ENCODE peak calls at places on chromosomes 6 and 20, in four cellular contexts. H is fibroblast of the aortic adventitia, K is HFF-Myc, A is fibroblast of lung. B is an unnamed sample.

GRCh38 chr6:156348376-156348775 is 428.8 kb upstream of the ARID1B start:
- DNase-seq in H (no peak), K (no peak), A (no peak), B (no peak)

GRCh38 chr6:21045135-21045616 is 510.9 kb downstream of the CDKAL1 start:
- DNase-seq in H (peak; percentile 53), K (no peak), A (peak; percentile 77), B (peak; percentile 67)

GRCh38 chr6:82144007-82144851 is 103.3 kb downstream of the IBTK start:
- DNase-seq in H (peak; percentile 94), K (peak; percentile 93), A (peak; percentile 98), B (peak; percentile 86)

GRCh38 chr20:43752051-43752360 is 25.2 kb upstream of the GTSF1L start:
- DNase-seq in H (no peak), K (no peak), A (no peak), B (no peak)

GRCh38 chr6:13767121-13767794 is 47.1 kb downstream of the MCUR1 start:
- DNase-seq in H (peak; percentile 57), K (no peak), A (peak; percentile 44), B (no peak)

GRCh38 chr6:3835055-3835731 is 14.0 kb upstream of the FAM50B start:
- DNase-seq in H (peak; percentile 65), K (no peak), A (no peak), B (no peak)

GRCh38 chr20:53769041-53769440 is 175.4 kb upstream of the ZNF217 start:
- DNase-seq in H (no peak), K (no peak), A (no peak), B (no peak)

GRCh38 chr6:149046164-149046821 is 271.2 kb upstream of the TAB2 start:
- DNase-seq in H (no peak), K (no peak), A (no peak), B (no peak)

GRCh38 chr6:44489912-44490604 is 102.6 kb downstream of the CDC5L start:
- DNase-seq in H (peak; percentile 99), K (peak; percentile 96), A (peak; percentile 99), B (peak; percentile 87)

GRCh38 chr6:136921936-136922679 is at the start of gene SLC35D3:
- DNase-seq in H (no peak), K (no peak), A (peak; percentile 28), B (no peak)

GRCh38 chr6:71383891-71384489 is 95.4 kb downstream of the OGFRL1 start:
- DNase-seq in H (peak; percentile 86), K (no peak), A (peak; percentile 49), B (no peak)

GRCh38 chr20:43971233-43971632 is 56.6 kb downstream of the TOX2 start:
- DNase-seq in H (no peak), K (no peak), A (no peak), B (no peak)

GRCh38 chr6:145813285-145814034 is 1.1 kb downstream of the FBXO30 start:
- DNase-seq in H (peak; percentile 73), K (no peak), A (peak; percentile 71), B (no peak)

GRCh38 chr6:40482532-40482931 is 104.6 kb downstream of the LRFN2 start:
- DNase-seq in H (no peak), K (no peak), A (no peak), B (no peak)

GRCh38 chr6:47478233-47479155 is 905 bp downstream of the CD2AP start:
- DNase-seq in H (peak; percentile 35), K (no peak), A (peak; percentile 36), B (no peak)

GRCh38 chr6:1623769-1624070 is 14.0 kb downstream of the FOXC1 start:
- DNase-seq in H (no peak), K (no peak), A (no peak), B (no peak)
- H3K4me3 ChIP-seq in H (peak overlapping the region; percentile 76), K (no peak overlapping the region), A (no peak overlapping the region), B (no peak overlapping the region)

DNA sequence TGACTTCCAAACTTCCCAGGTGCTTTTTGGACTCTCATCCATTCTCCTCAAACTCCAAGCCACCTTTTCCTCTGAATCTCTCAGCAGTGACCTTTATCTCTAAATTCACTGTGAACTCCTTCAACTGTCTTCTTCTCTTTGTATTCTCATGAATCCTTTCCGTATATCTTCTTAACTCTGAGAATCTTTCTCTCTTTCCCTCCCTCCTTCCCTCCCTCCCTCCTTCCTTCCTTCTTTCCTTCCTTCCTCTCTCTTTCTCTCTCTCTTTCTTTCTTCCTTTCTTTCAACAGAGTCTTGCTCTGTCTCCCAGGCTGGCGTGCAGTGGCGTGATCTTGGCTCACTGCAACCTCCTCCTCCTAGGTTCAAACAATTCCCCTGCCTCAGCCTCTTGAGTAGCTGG is 4.3 kb upstream of the PRELID3B start:
- DNase-seq in H (no peak), K (no peak), A (no peak), B (no peak)
- TF ChIP-seq CTCF in H (no peak), K (no peak), A (no peak), B (no peak)

GRCh38 chr20:31813611-31814010 is 5.5 kb upstream of the MYLK2 start:
- DNase-seq in H (no peak), K (no peak), A (no peak), B (no peak)
- H3K4me3 ChIP-seq in H (no peak overlapping the region), K (no peak overlapping the region), A (no peak overlapping the region), B (no peak overlapping the region)

DNA sequence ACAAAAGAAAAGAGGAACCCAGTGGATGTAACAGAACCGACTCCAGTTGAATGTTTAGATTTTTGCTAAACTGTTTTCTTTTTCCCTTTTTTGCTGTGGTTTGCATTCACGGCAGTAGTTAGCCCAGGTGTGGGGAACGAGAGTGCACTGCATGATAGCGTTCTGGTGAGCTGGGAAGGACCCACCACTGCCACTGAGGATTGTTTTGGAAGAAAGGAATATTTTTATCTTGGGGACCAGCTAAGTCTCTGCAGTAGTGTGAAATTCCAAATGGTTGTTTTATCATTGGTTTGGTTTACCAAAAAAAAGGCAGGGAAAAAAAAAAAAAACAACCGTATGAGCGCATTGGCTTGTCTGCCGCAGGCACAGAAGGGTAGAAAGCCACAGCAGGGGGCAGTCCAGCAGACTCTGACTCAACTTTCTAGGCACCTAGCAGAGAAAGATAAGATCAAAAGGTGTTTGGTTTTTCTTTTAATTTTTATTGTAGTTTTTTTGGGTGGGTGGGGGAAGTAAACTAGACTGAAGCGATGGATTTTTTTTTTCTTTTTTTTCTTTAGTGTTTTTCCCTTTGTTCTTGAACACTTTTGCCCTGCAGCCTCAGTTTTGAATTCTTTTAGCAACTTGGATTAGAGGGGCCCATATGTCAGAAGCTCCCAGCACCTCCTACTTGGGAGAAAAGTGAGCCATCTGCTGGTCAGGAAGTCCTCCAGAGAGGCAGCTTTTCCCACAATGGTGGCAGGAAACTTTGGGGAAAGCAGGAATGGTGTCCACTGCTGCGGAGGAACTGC is 13.5 kb upstream of the RAB5IF start:
- DNase-seq in H (peak; percentile 56), K (no peak), A (no peak), B (no peak)
- TF ChIP-seq CTCF in H (peak; percentile 49), K (peak; percentile 55), A (peak; percentile 27), B (peak; percentile 29)

GRCh38 chr6:33577106-33577535 is 3.0 kb downstream of the BAK1 start:
- DNase-seq in H (no peak), K (no peak), A (no peak), B (no peak)
- H3K4me3 ChIP-seq in H (no peak overlapping the region), K (no peak overlapping the region), A (no peak overlapping the region), B (no peak overlapping the region)

DNA sequence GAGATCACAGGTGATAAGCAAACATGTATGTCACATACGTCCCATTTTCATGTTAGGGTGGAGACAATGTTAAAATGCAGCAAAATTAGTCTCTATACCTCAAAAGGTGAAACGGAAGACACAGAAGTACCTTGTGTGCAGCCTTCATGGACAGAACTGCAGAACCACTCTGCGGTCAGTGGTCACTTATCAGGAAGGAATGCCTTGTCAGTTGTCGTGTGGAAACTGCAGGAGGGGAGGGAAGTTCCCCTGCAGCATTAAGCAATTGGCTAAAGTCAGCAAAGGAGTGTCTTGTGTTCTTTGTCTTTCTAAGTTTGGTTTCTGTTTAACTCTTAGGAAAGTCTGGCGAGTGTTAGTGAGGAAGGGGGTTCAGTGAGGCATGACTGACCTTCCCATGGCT is 6.5 kb upstream of the GABRR2 start:
- DNase-seq in H (no peak), K (no peak), A (no peak), B (no peak)
- TF ChIP-seq CTCF in H (no peak), K (no peak), A (no peak), B (no peak)

DNA sequence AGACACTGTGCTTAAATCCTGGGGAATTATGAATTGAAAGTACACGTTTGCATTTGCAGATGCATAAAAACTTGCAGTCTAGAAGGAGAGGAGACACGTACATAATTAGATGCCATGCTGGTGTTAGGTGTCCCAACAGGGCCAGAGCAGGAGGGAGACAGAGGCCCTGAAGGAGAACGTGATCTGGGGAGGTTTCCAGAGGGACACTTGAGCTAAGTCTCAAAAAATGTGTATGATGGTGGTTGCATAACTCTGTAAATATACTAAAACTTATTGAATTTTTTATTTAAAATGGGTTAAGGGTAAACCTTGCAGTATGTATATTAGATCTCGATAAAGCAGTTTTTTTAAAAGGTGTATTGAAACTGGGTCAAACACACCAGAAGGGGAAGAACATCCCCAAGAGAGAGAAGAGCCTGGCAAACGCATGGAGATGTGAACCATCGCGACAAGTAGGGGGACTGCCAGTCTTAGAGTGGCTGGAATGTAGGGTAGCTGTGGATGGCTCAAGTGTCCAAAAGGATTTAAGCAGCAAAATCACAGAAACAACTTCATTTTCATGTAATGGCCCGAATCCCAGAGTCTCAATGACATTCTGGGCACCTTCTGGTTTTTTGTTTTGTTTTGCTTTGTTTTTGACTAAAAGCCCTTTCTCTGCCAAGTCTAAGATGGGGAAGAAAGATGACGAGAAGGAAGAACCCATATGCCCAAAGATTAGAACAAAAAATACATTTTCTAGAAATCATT is 15.3 kb downstream of the TRAF3IP2 start:
- DNase-seq in H (no peak), K (no peak), A (no peak), B (no peak)
- H3K4me3 ChIP-seq in H (no peak overlapping the region), K (no peak overlapping the region), A (no peak overlapping the region), B (no peak overlapping the region)

GRCh38 chr6:138945354-138945753 is 42.7 kb downstream of the REPS1 start:
- DNase-seq in H (no peak), K (no peak), A (no peak), B (no peak)
- TF ChIP-seq CTCF in H (peak; percentile 18), K (no peak), A (no peak), B (peak; percentile 19)

GRCh38 chr6:1315201-1315559 is 3.3 kb downstream of the FOXQ1 start:
- DNase-seq in H (no peak), K (no peak), A (no peak), B (no peak)

GRCh38 chr6:1312444-1313363 is 806 bp downstream of the FOXQ1 start:
- DNase-seq in H (no peak), K (no peak), A (no peak), B (no peak)

GRCh38 chr6:1313364-1313754 is 1.5 kb downstream of the FOXQ1 start:
- DNase-seq in H (no peak), K (no peak), A (no peak), B (no peak)

GRCh38 chr6:1314617-1315016 is 2.7 kb downstream of the FOXQ1 start:
- DNase-seq in H (no peak), K (no peak), A (no peak), B (no peak)

DNA sequence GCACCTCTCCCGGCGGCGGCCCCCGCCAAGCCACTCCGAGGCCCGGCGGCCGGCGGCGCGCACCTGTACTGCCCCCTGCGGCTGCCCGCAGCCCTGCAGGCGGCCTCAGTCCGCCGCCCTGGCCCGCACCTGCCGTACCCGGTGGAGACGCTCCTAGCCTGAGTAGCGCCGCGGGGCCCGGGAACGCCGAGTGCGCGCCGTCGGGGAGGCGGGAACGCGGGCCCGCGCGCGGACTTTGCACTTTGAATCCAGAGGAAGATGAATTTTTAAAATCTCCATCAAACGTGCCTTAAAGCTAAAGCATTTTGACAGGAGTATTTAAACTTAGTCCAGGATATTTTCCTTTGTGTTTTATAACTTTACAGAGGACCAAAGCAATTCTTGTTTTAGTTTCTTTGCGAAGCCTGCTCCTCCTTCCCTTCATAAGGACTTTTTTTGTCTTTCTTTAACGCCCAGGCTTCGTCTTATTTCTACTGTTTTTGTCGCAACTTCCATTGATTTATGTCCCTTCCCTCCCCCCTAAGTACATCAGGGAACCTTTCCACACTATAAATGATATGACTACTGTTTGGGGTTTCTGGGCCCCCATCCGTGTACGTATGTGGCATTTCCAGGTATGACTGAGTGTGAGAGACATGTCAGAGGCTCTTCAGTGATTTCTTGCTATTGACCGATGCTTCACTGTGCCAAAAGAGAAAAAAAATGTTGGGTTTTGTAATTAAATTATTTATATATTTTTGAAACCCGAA is 2.0 kb downstream of the FOXQ1 start:
- DNase-seq in H (no peak), K (no peak), A (no peak), B (no peak)
- H3K4me3 ChIP-seq in H (no peak overlapping the region), K (peak overlapping the region; percentile 45), A (peak overlapping the region; percentile 89), B (peak overlapping the region; percentile 73)